ENCODE peak calls at places on chromosome 12, in four cellular contexts. One of them, this sample, is unnamed.

GRCh38 chr12:59372971-59373370 is 222.9 kb upstream of the SLC16A7 start:
- DNase-seq in SK-N-SH: no peak
- DNase-seq in GM12878: no peak
- DNase-seq in HCT116: peak
- DNase-seq in this sample: peak

GRCh38 chr12:6978188-6978986 is 7.7 kb downstream of the EMG1 start:
- DNase-seq in SK-N-SH: no peak
- DNase-seq in GM12878: no peak
- DNase-seq in HCT116: no peak
- DNase-seq in this sample: no peak

GRCh38 chr12:12508612-12509011 is 54.1 kb downstream of the DUSP16 start:
- DNase-seq in SK-N-SH: no peak
- DNase-seq in GM12878: no peak
- DNase-seq in HCT116: no peak
- DNase-seq in this sample: no peak

GRCh38 chr12:14308516-14308915 is 57.0 kb upstream of the ATF7IP start:
- DNase-seq in SK-N-SH: no peak
- DNase-seq in GM12878: no peak
- DNase-seq in HCT116: no peak
- DNase-seq in this sample: no peak

GRCh38 chr12:46553266-46553665 is 180.7 kb upstream of the SLC38A2 start:
- DNase-seq in SK-N-SH: no peak
- DNase-seq in GM12878: no peak
- DNase-seq in HCT116: peak
- DNase-seq in this sample: no peak

GRCh38 chr12:8662592-8662991 is at the start of gene MFAP5:
- DNase-seq in SK-N-SH: no peak
- DNase-seq in GM12878: no peak
- DNase-seq in HCT116: no peak
- DNase-seq in this sample: no peak

GRCh38 chr12:111298583-111299436 is 70.1 kb downstream of the PHETA1 start:
- DNase-seq in SK-N-SH: peak
- DNase-seq in GM12878: no peak
- DNase-seq in HCT116: peak
- DNase-seq in this sample: no peak

GRCh38 chr12:119775246-119775895 is 101.7 kb downstream of the CIT start:
- DNase-seq in SK-N-SH: no peak
- DNase-seq in GM12878: no peak
- DNase-seq in HCT116: no peak
- DNase-seq in this sample: no peak

GRCh38 chr12:31749024-31749704 is 20.3 kb upstream of the AMN1 start:
- DNase-seq in SK-N-SH: no peak
- DNase-seq in GM12878: peak
- DNase-seq in HCT116: peak
- DNase-seq in this sample: peak

GRCh38 chr12:76470028-76470939 is 89.3 kb downstream of the OSBPL8 start:
- DNase-seq in SK-N-SH: peak
- DNase-seq in GM12878: peak
- DNase-seq in HCT116: no peak
- DNase-seq in this sample: no peak

GRCh38 chr12:130027798-130028197 is 124.0 kb upstream of the TMEM132D start:
- DNase-seq in SK-N-SH: no peak
- DNase-seq in GM12878: no peak
- DNase-seq in HCT116: no peak
- DNase-seq in this sample: no peak

GRCh38 chr12:130029151-130029550 is 125.3 kb upstream of the TMEM132D start:
- DNase-seq in SK-N-SH: no peak
- DNase-seq in GM12878: no peak
- DNase-seq in HCT116: no peak
- DNase-seq in this sample: no peak

GRCh38 chr12:130026608-130027176 is 122.9 kb upstream of the TMEM132D start:
- DNase-seq in SK-N-SH: peak
- DNase-seq in GM12878: no peak
- DNase-seq in HCT116: no peak
- DNase-seq in this sample: no peak

GRCh38 chr12:130031041-130031440 is 127.2 kb upstream of the TMEM132D start:
- DNase-seq in SK-N-SH: no peak
- DNase-seq in GM12878: no peak
- DNase-seq in HCT116: no peak
- DNase-seq in this sample: no peak

DNA sequence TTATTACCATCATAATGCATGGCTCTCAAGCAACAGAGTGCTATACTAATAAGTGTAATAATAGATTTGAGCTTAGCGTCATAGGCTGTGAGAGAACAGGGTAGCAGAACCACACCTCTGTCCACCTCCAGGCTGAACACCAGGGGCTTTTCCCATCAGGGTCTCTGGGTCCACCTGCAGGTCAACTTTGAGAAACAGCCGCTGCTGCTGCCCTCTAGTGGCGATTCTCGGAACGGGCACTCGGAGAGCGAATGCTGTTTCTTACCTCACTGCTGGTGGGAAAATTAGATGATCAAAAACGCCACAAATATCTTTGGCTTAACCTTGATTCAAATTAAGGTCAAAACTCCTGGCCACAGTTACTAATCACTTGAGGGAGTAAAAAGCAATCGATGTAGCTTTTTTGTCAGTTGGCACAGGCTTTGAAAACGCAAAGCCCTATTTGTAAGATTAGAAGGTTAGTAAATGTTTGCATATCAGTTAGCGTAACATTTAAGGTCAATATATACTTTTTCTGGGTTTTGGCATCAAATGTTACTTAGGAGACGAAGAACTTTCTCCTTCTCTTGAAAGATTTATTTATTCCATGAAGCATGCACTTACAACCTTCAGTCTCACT is 127.9 kb upstream of the TMEM132D start:
- DNase-seq in SK-N-SH: peak
- DNase-seq in GM12878: no peak
- DNase-seq in HCT116: no peak
- DNase-seq in this sample: peak
- TF ChIP-seq SIN3A in SK-N-SH: no peak
- TF ChIP-seq SIN3A in GM12878: no peak
- TF ChIP-seq SIN3A in HCT116: no peak
- TF ChIP-seq SIN3A in this sample: no peak

GRCh38 chr12:105476616-105477015 is 146.1 kb downstream of the C12orf75 start:
- DNase-seq in SK-N-SH: no peak
- DNase-seq in GM12878: peak
- DNase-seq in HCT116: no peak
- DNase-seq in this sample: no peak

GRCh38 chr12:105481906-105482305 is 151.4 kb downstream of the C12orf75 start:
- DNase-seq in SK-N-SH: no peak
- DNase-seq in GM12878: no peak
- DNase-seq in HCT116: no peak
- DNase-seq in this sample: no peak

GRCh38 chr12:105480162-105480561 is 149.7 kb downstream of the C12orf75 start:
- DNase-seq in SK-N-SH: no peak
- DNase-seq in GM12878: no peak
- DNase-seq in HCT116: no peak
- DNase-seq in this sample: no peak

GRCh38 chr12:105477873-105478272 is 147.4 kb downstream of the C12orf75 start:
- DNase-seq in SK-N-SH: peak
- DNase-seq in GM12878: no peak
- DNase-seq in HCT116: no peak
- DNase-seq in this sample: no peak

GRCh38 chr12:105479710-105480109 is 149.2 kb downstream of the C12orf75 start:
- DNase-seq in SK-N-SH: no peak
- DNase-seq in GM12878: no peak
- DNase-seq in HCT116: no peak
- DNase-seq in this sample: no peak
- TF ChIP-seq CTCF in SK-N-SH: no peak
- TF ChIP-seq CTCF in GM12878: no peak
- TF ChIP-seq CTCF in HCT116: no peak
- TF ChIP-seq CTCF in this sample: no peak

GRCh38 chr12:101042211-101042610 is 167.8 kb downstream of the SLC5A8 start:
- DNase-seq in SK-N-SH: no peak
- DNase-seq in GM12878: no peak
- DNase-seq in HCT116: no peak
- DNase-seq in this sample: no peak
- TF ChIP-seq SIN3A in SK-N-SH: no peak
- TF ChIP-seq SIN3A in GM12878: no peak
- TF ChIP-seq SIN3A in HCT116: no peak
- TF ChIP-seq SIN3A in this sample: no peak

GRCh38 chr12:47795121-47795813 is 22.2 kb downstream of the SLC48A1 start:
- DNase-seq in SK-N-SH: no peak
- DNase-seq in GM12878: no peak
- DNase-seq in HCT116: no peak
- DNase-seq in this sample: no peak

GRCh38 chr12:47795814-47796411 is 22.9 kb downstream of the SLC48A1 start:
- DNase-seq in SK-N-SH: no peak
- DNase-seq in GM12878: no peak
- DNase-seq in HCT116: no peak
- DNase-seq in this sample: no peak

GRCh38 chr12:47799357-47799955 is 20.2 kb downstream of the HDAC7 start:
- DNase-seq in SK-N-SH: no peak
- DNase-seq in GM12878: no peak
- DNase-seq in HCT116: no peak
- DNase-seq in this sample: no peak

GRCh38 chr12:47798481-47798948 is 21.2 kb downstream of the HDAC7 start:
- DNase-seq in SK-N-SH: no peak
- DNase-seq in GM12878: no peak
- DNase-seq in HCT116: no peak
- DNase-seq in this sample: no peak

DNA sequence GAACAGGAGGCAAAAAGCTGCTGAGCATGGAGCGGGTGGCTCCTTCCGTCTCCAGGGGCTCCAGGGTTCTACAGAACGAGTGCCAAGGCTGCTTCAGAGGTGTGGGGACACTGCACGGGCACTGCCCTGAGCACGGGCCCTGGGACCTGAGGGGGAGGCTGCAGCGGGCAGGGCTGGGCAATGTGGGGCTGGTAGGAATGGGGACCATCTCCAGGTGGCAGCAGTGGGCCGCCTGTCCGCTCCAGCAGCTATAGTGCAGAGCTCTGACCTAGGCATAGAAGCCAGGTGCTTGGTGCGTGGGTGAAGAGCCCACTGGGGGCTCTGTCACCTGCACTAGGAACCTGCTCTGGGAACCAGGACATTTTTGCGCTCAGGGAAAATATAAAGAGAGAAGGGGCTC is 22.3 kb downstream of the HDAC7 start:
- DNase-seq in SK-N-SH: peak
- DNase-seq in GM12878: no peak
- DNase-seq in HCT116: no peak
- DNase-seq in this sample: no peak
- TF ChIP-seq CTCF in SK-N-SH: peak
- TF ChIP-seq CTCF in GM12878: peak
- TF ChIP-seq CTCF in HCT116: peak
- TF ChIP-seq CTCF in this sample: no peak

GRCh38 chr12:121259074-121259473 is 37.4 kb downstream of the CAMKK2 start:
- DNase-seq in SK-N-SH: no peak
- DNase-seq in GM12878: no peak
- DNase-seq in HCT116: no peak
- DNase-seq in this sample: no peak

GRCh38 chr12:121261397-121261796 is 35.1 kb downstream of the CAMKK2 start:
- DNase-seq in SK-N-SH: no peak
- DNase-seq in GM12878: no peak
- DNase-seq in HCT116: no peak
- DNase-seq in this sample: no peak

GRCh38 chr12:121263206-121263605 is 33.3 kb downstream of the CAMKK2 start:
- DNase-seq in SK-N-SH: no peak
- DNase-seq in GM12878: no peak
- DNase-seq in HCT116: no peak
- DNase-seq in this sample: no peak

GRCh38 chr12:121264135-121264534 is 32.4 kb downstream of the CAMKK2 start:
- DNase-seq in SK-N-SH: no peak
- DNase-seq in GM12878: no peak
- DNase-seq in HCT116: no peak
- DNase-seq in this sample: no peak

DNA sequence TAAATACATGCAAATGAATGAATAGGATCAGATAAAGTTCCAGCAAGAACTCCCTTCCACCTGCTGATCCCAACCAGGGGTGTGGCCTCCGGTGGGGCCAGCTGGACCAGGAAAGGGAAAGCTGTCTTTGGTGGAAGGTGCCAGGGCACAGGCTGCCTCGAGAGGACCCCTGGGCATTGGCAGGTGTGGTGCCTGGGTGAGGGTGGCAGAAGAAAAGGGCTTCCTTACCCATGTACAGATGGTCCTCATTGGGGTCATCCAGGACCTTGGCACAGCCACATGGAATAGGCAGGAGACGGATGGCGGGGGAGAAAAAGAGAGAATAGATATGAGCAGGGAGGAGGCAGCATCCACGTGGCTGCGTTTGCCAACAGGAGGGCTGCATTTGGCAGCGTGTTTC is 36.4 kb downstream of the CAMKK2 start:
- DNase-seq in SK-N-SH: no peak
- DNase-seq in GM12878: no peak
- DNase-seq in HCT116: no peak
- DNase-seq in this sample: no peak
- TF ChIP-seq SIN3A in SK-N-SH: no peak
- TF ChIP-seq SIN3A in GM12878: no peak
- TF ChIP-seq SIN3A in HCT116: no peak
- TF ChIP-seq SIN3A in this sample: no peak

GRCh38 chr12:133080619-133081407 is at the start of gene ZNF140:
- DNase-seq in SK-N-SH: peak
- DNase-seq in GM12878: peak
- DNase-seq in HCT116: no peak
- DNase-seq in this sample: peak
- TF ChIP-seq CTCF in SK-N-SH: no peak
- TF ChIP-seq CTCF in GM12878: peak
- TF ChIP-seq CTCF in HCT116: no peak
- TF ChIP-seq CTCF in this sample: no peak

GRCh38 chr12:20400003-20400402 is 31.7 kb downstream of the PDE3A start:
- DNase-seq in SK-N-SH: no peak
- DNase-seq in GM12878: no peak
- DNase-seq in HCT116: no peak
- DNase-seq in this sample: no peak

GRCh38 chr12:20403230-20403629 is 34.9 kb downstream of the PDE3A start:
- DNase-seq in SK-N-SH: no peak
- DNase-seq in GM12878: no peak
- DNase-seq in HCT116: no peak
- DNase-seq in this sample: no peak

GRCh38 chr12:20410746-20411145 is 42.4 kb downstream of the PDE3A start:
- DNase-seq in SK-N-SH: no peak
- DNase-seq in GM12878: no peak
- DNase-seq in HCT116: no peak
- DNase-seq in this sample: no peak

GRCh38 chr12:20409639-20410038 is 41.3 kb downstream of the PDE3A start:
- DNase-seq in SK-N-SH: no peak
- DNase-seq in GM12878: no peak
- DNase-seq in HCT116: no peak
- DNase-seq in this sample: no peak

GRCh38 chr12:20404576-20405346 is 36.4 kb downstream of the PDE3A start:
- DNase-seq in SK-N-SH: peak
- DNase-seq in GM12878: no peak
- DNase-seq in HCT116: no peak
- DNase-seq in this sample: no peak
- TF ChIP-seq SIN3A in SK-N-SH: no peak
- TF ChIP-seq SIN3A in GM12878: no peak
- TF ChIP-seq SIN3A in HCT116: no peak
- TF ChIP-seq SIN3A in this sample: no peak

GRCh38 chr12:3035815-3036702 is 41.1 kb upstream of the TSPAN9 start:
- DNase-seq in SK-N-SH: peak
- DNase-seq in GM12878: no peak
- DNase-seq in HCT116: no peak
- DNase-seq in this sample: no peak
- TF ChIP-seq CTCF in SK-N-SH: peak
- TF ChIP-seq CTCF in GM12878: peak
- TF ChIP-seq CTCF in HCT116: peak
- TF ChIP-seq CTCF in this sample: peak

This sample was measured in Panc1.